ENCODE peak calls at places on chromosomes 12 and 14, in seven cellular contexts. R is epithelial cell of esophagus, L is ovary, T is GDM1, W is left ventricle myocardium superior, E is retina, A is NCI-H510A treated with DMSO at 0.1 percent for 48 hours. Y is an unnamed sample.

GRCh38 chr12:27573972-27574371 is 50.0 kb downstream of the PPFIBP1 start:
- DNase-seq in W (no peak), T (no peak), L (no peak), R (peak; percentile 36), A (no peak), E (no peak), Y (peak; percentile 57)

GRCh38 chr14:65594153-65594881 is 181.8 kb downstream of the FUT8 start:
- DNase-seq in R (peak; percentile 23), W (no peak), L (no peak), E (no peak), T (no peak), A (peak; percentile 55), Y (no peak)

GRCh38 chr12:3453947-3454675 is 36.9 kb upstream of the PRMT8 start:
- DNase-seq in L (no peak), T (no peak), W (no peak), A (no peak), R (peak; percentile 98), E (no peak), Y (peak; percentile 12)

GRCh38 chr14:31465113-31465512 is 7.8 kb upstream of the DTD2 start:
- DNase-seq in T (no peak), E (no peak), L (no peak), A (no peak), R (no peak), W (no peak), Y (peak; percentile 95)

GRCh38 chr14:22657861-22658260 is 13.7 kb upstream of the OR6J1 start:
- DNase-seq in E (no peak), L (no peak), W (no peak), R (peak; percentile 65), A (no peak), T (no peak), Y (peak; percentile 62)

GRCh38 chr12:4178424-4179184 is 95.0 kb upstream of the CCND2 start:
- DNase-seq in T (no peak), R (peak; percentile 69), L (no peak), W (no peak), E (no peak), A (no peak), Y (no peak)

GRCh38 chr14:61712137-61712536 is 16.8 kb downstream of the HIF1A start:
- DNase-seq in A (no peak), L (no peak), E (no peak), W (no peak), R (no peak), T (no peak), Y (no peak)

GRCh38 chr14:22143360-22143759 is 445.7 kb downstream of the DAD1 start:
- DNase-seq in A (no peak), W (no peak), L (no peak), R (peak; percentile 84), E (no peak), T (no peak), Y (no peak)

GRCh38 chr12:124862768-124863408 is 776 bp downstream of the SCARB1 start:
- DNase-seq in A (no peak), R (peak; percentile 44), E (no peak), L (no peak), T (no peak), W (no peak), Y (peak; percentile 19)

GRCh38 chr12:75818863-75819262 is 212.7 kb downstream of the PHLDA1 start:
- DNase-seq in A (no peak), W (no peak), E (no peak), T (no peak), R (no peak), L (no peak), Y (peak; percentile 30)

GRCh38 chr12:109910969-109911348 is 10.9 kb downstream of the TCHP start:
- DNase-seq in T (no peak), W (no peak), A (no peak), E (no peak), R (peak; percentile 59), L (no peak), Y (no peak)

GRCh38 chr14:93007225-93007997 is 84.5 kb downstream of the CHGA start:
- DNase-seq in R (peak; percentile 86), T (no peak), A (no peak), E (peak; percentile 9), W (peak; percentile 60), L (no peak), Y (peak; percentile 75)

GRCh38 chr14:32203928-32204357 is 874 bp upstream of the RNU6-8 start:
- DNase-seq in W (peak; percentile 34), R (no peak), E (no peak), A (peak; percentile 56), L (peak; percentile 37), T (no peak), Y (peak; percentile 22)